ENCODE peak calls at places on chromosomes 16 and 17, in eight cellular contexts. O is body of pancreas, H is ovary, A is left ventricle myocardium inferior, R is cardiac muscle cell, F is A549, J is neural progenitor cell, D is Peyer's patch. W is an unnamed sample.
A peak's percentile ranks its signal among the peaks of the same experiment; 100 is the strongest.

GRCh38 chr17:46866325-46866724 is 14.9 kb downstream of the WNT9B start:
- DNase-seq in O (no peak), H (no peak), A (no peak), R (no peak), F (no peak), J (no peak), D (no peak), W (no peak)

GRCh38 chr17:81483085-81483861 is 29.3 kb downstream of the ACTG1 start:
- DNase-seq in O (peak; percentile 78), H (no peak), A (peak; percentile 64), R (peak; percentile 49), F (no peak), J (peak; percentile 58), D (peak; percentile 87), W (no peak)

GRCh38 chr17:49906511-49907136 is 58.8 kb upstream of the TAC4 start:
- DNase-seq in O (no peak), H (no peak), A (no peak), R (no peak), F (no peak), J (no peak), D (no peak), W (no peak)

GRCh38 chr16:3089717-3090592 is 9.1 kb downstream of the ZSCAN10 start:
- DNase-seq in O (no peak), H (no peak), A (no peak), R (no peak), F (no peak), J (no peak), D (no peak), W (no peak)

GRCh38 chr17:2722611-2723010 is 11.0 kb upstream of the CLUH start:
- DNase-seq in O (no peak), H (no peak), A (no peak), R (no peak), F (no peak), J (no peak), D (no peak), W (no peak)

GRCh38 chr16:55502801-55503366 is 6.0 kb upstream of the LPCAT2 start:
- DNase-seq in O (peak; percentile 96), H (peak; percentile 99), A (peak; percentile 93), R (peak; percentile 98), F (no peak), J (peak; percentile 25), D (peak; percentile 93), W (peak; percentile 96)

GRCh38 chr17:19728114-19728495 is 11.7 kb upstream of the SLC47A2 start:
- DNase-seq in O (peak; percentile 86), H (peak; percentile 94), A (peak; percentile 88), R (peak; percentile 89), F (no peak), J (no peak), D (peak; percentile 83), W (peak; percentile 68)

GRCh38 chr16:88730632-88731607 is 24.6 kb downstream of the CTU2 start:
- DNase-seq in O (no peak), H (no peak), A (no peak), R (peak; percentile 35), F (no peak), J (no peak), D (no peak), W (no peak)

GRCh38 chr17:47203984-47204721 is 5.0 kb upstream of the MYL4 start:
- DNase-seq in O (no peak), H (no peak), A (no peak), R (peak; percentile 34), F (no peak), J (no peak), D (peak; percentile 69), W (no peak)

GRCh38 chr16:83887564-83887963 is 11.4 kb upstream of the MLYCD start:
- DNase-seq in O (no peak), H (no peak), A (no peak), R (no peak), F (no peak), J (peak; percentile 44), D (no peak), W (no peak)

GRCh38 chr16:22008215-22009142 is 568 bp downstream of the MOSMO start:
- DNase-seq in O (peak; percentile 13), H (peak; percentile 60), A (no peak), R (no peak), F (peak; percentile 35), J (peak; percentile 58), D (peak; percentile 50), W (no peak)

GRCh38 chr16:81889896-81890634 is 111.0 kb downstream of the PLCG2 start:
- DNase-seq in O (peak; percentile 61), H (no peak), A (no peak), R (peak; percentile 75), F (peak; percentile 74), J (peak; percentile 69), D (peak; percentile 82), W (peak; percentile 72)

GRCh38 chr17:7259555-7259889 is 2.8 kb downstream of the CLDN7 start:
- DNase-seq in O (no peak), H (no peak), A (no peak), R (no peak), F (no peak), J (no peak), D (no peak), W (no peak)

GRCh38 chr17:7261377-7262191 is 694 bp downstream of the CLDN7 start:
- DNase-seq in O (peak; percentile 38), H (no peak), A (no peak), R (no peak), F (no peak), J (no peak), D (no peak), W (no peak)

GRCh38 chr17:7262192-7263070 is at the start of gene CLDN7:
- DNase-seq in O (peak; percentile 97), H (no peak), A (no peak), R (no peak), F (no peak), J (peak; percentile 37), D (peak; percentile 93), W (peak; percentile 97)

GRCh38 chr17:7260151-7260550 is 2.1 kb downstream of the CLDN7 start:
- DNase-seq in O (no peak), H (no peak), A (no peak), R (no peak), F (no peak), J (no peak), D (no peak), W (peak; percentile 53)

DNA sequence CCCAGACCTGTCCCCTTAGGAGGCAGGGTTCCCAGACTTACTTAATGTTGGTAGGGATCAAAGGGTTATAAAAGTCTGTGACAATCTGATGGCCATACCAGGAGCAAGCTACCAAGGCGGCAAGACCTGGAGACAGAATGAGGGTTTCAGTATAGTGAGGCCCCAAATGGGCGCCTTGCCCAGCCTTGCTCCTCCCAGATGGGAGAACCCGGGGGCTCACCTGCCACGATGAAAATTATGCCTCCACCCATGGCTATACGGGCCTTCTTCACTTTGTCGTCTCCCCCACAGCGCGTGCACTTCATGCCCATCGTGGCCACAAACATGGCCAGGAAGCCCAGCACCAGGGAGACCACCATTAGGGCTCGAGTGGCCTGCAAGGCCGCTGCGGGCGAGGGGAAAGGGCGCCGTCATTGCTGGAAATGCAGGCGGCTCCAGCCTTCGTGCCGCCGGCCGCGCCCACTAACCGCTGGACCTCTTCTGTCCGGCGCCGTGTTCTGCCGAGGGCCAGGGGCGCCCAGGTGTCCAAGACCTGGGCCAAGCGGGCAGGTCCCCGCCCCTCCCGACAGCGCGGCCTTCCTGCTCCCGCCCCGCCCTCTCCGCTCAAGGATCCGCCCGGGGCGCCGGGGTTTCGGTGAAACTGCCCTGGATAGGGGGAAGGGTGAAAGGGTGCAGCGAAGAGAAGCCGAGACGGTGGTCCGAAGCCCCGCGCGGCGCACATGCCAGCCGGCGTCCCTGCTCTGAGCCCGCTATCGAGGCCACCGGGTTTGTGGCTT is 1.5 kb downstream of the CLDN7 start:
- DNase-seq in O (peak; percentile 86), H (no peak), A (no peak), R (no peak), F (no peak), J (peak; percentile 73), D (peak; percentile 85), W (peak; percentile 76)
- H3K4me3 ChIP-seq in O (peak overlapping the region; percentile 99), H (peak overlapping the region; percentile 33), A (peak overlapping the region; percentile 68), R (peak overlapping the region; percentile 25), F (no peak overlapping the region), J (peak overlapping the region; percentile 41), D (peak overlapping the region; percentile 57), W (peak overlapping the region; percentile 75)

GRCh38 chr17:73309727-73310555 is 1.9 kb downstream of the CDC42EP4 start:
- DNase-seq in O (peak; percentile 92), H (no peak), A (no peak), R (no peak), F (no peak), J (peak; percentile 84), D (peak; percentile 87), W (peak; percentile 97)

GRCh38 chr17:73304971-73305786 is 6.6 kb downstream of the CDC42EP4 start:
- DNase-seq in O (peak; percentile 62), H (peak; percentile 77), A (peak; percentile 68), R (peak; percentile 88), F (peak; percentile 71), J (peak; percentile 35), D (peak; percentile 67), W (peak; percentile 75)

GRCh38 chr17:73305845-73306836 is 5.7 kb downstream of the CDC42EP4 start:
- DNase-seq in O (no peak), H (no peak), A (no peak), R (no peak), F (no peak), J (no peak), D (no peak), W (no peak)

GRCh38 chr17:73307130-73307529 is 4.7 kb downstream of the CDC42EP4 start:
- DNase-seq in O (peak; percentile 73), H (no peak), A (peak; percentile 58), R (no peak), F (no peak), J (no peak), D (no peak), W (peak; percentile 64)

GRCh38 chr17:73308017-73308823 is 3.6 kb downstream of the CDC42EP4 start:
- DNase-seq in O (peak; percentile 97), H (peak; percentile 91), A (peak; percentile 80), R (peak; percentile 97), F (peak; percentile 92), J (no peak), D (peak; percentile 91), W (peak; percentile 98)
- H3K4me1 ChIP-seq in O (peaks cover 70% of the 10 kb centered on the region), H (peaks cover 26% of the 10 kb centered on the region), A (peaks cover 92% of the 10 kb centered on the region), R (peaks cover 44% of the 10 kb centered on the region), F (peaks cover 68% of the 10 kb centered on the region), J (peaks cover 42% of the 10 kb centered on the region), D (peaks cover 9% of the 10 kb centered on the region), W (peaks cover 10% of the 10 kb centered on the region)

DNA sequence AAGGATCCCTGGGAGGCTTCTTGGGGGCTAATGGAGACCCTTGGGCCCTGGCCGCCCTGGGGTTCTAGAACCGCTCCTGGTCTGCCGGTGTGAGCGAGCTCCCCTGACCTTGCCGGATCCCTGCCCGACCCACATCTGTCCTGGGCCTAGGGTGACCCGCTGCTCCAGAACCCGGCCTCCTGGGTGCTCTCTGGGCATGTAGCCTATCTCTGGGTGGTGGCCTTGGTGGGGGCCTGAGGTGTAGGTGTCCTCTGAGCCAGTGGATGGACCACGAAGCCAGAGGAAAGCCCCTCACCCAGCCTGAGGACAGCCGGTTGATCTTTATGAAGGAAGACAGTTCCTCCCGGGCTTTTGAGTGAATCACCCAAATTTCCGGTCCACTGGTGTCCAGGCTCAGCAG is 10.7 kb upstream of the GSE1 start:
- DNase-seq in O (no peak), H (no peak), A (no peak), R (no peak), F (no peak), J (no peak), D (no peak), W (no peak)
- H3K27ac ChIP-seq in O (peak overlapping the region; percentile 81), H (no peak overlapping the region), A (peak overlapping the region; percentile 59), R (peak overlapping the region; percentile 82), F (peak overlapping the region; percentile 52), J (no peak overlapping the region), D (no peak overlapping the region), W (no peak overlapping the region)

GRCh38 chr16:11152677-11153321 is 103.2 kb downstream of the SOCS1 start:
- DNase-seq in O (no peak), H (no peak), A (no peak), R (no peak), F (no peak), J (no peak), D (no peak), W (no peak)
- H3K4me3 ChIP-seq in O (no peak overlapping the region), H (no peak overlapping the region), A (no peak overlapping the region), R (no peak overlapping the region), F (no peak overlapping the region), J (no peak overlapping the region), D (no peak overlapping the region), W (no peak overlapping the region)

GRCh38 chr17:82884341-82884871 is 44.6 kb upstream of the ZNF750 start:
- DNase-seq in O (no peak), H (no peak), A (no peak), R (peak; percentile 39), F (no peak), J (no peak), D (peak; percentile 54), W (peak; percentile 13)
- H3K4me1 ChIP-seq in O (peaks cover 55% of the 10 kb centered on the region), H (peaks cover 3% of the 10 kb centered on the region), A (peaks cover 73% of the 10 kb centered on the region), R (peaks cover 8% of the 10 kb centered on the region), F (no peaks in the 10 kb centered on the region), J (no peaks in the 10 kb centered on the region), D (no peaks in the 10 kb centered on the region), W (peaks cover 9% of the 10 kb centered on the region)